ENCODE peak calls at places on chromosomes 5 and 9, in six cellular contexts. I is omental fat pad, N is testis, Q is suprapubic skin, T is heart left ventricle, B is foreskin fibroblast. H is an unnamed sample.

GRCh38 chr5:36689225-36689624 is 82.8 kb downstream of the SLC1A3 start:
- DNase-seq in T (no peak), N (no peak), Q (no peak), B (peak; percentile 68), I (no peak), H (no peak)

GRCh38 chr5:94791787-94792186 is 173.3 kb downstream of the SLF1 start:
- DNase-seq in I (no peak), B (no peak), T (no peak), N (no peak), Q (no peak), H (no peak)

GRCh38 chr9:83636813-83637212 is 13.9 kb downstream of the IDNK start:
- DNase-seq in B (no peak), Q (no peak), I (no peak), N (no peak), T (no peak), H (no peak)

GRCh38 chr9:119195521-119195920 is 173.7 kb downstream of the BRINP1 start:
- DNase-seq in T (no peak), Q (no peak), I (no peak), B (no peak), N (no peak), H (no peak)

GRCh38 chr9:38127271-38127839 is 58.3 kb upstream of the SHB start:
- DNase-seq in Q (no peak), T (no peak), N (no peak), B (no peak), I (no peak), H (no peak)

GRCh38 chr5:170219615-170220014 is 13.2 kb upstream of the C5orf58 start:
- DNase-seq in B (peak; percentile 80), I (no peak), T (no peak), Q (no peak), N (no peak), H (no peak)

GRCh38 chr5:107935641-107936040 is 264.9 kb upstream of the EFNA5 start:
- DNase-seq in N (no peak), Q (no peak), B (no peak), I (no peak), T (no peak), H (no peak)

GRCh38 chr5:19261879-19262278 is 726.1 kb downstream of the CDH18 start:
- DNase-seq in T (no peak), B (no peak), Q (no peak), I (no peak), N (no peak), H (no peak)

GRCh38 chr5:8184455-8185063 is 315.6 kb downstream of the MTRR start:
- DNase-seq in N (peak; percentile 81), B (peak; percentile 6), T (no peak), Q (no peak), I (no peak), H (peak; percentile 1)

GRCh38 chr9:9921771-9922170 is 691.0 kb downstream of the PTPRD start:
- DNase-seq in I (no peak), N (no peak), B (no peak), T (no peak), Q (no peak), H (no peak)

GRCh38 chr9:124660341-124660801 is 110.7 kb downstream of the NR6A1 start:
- DNase-seq in I (no peak), B (peak; percentile 48), N (no peak), Q (no peak), T (no peak), H (no peak)

GRCh38 chr5:135203593-135204036 is 169.6 kb upstream of the PITX1 start:
- DNase-seq in Q (no peak), N (no peak), T (no peak), B (peak; percentile 22), I (no peak), H (no peak)

GRCh38 chr5:96823900-96824351 is 16.2 kb upstream of the ERAP1 start:
- DNase-seq in Q (no peak), T (no peak), I (no peak), B (peak; percentile 72), N (no peak), H (peak; percentile 28)

GRCh38 chr5:81247441-81247972 is 14.4 kb downstream of the CKMT2 start:
- DNase-seq in T (no peak), I (no peak), B (peak; percentile 69), Q (no peak), N (no peak), H (no peak)

GRCh38 chr9:114798793-114799427 is 6.9 kb downstream of the TNFSF15 start:
- DNase-seq in I (no peak), T (no peak), N (no peak), B (no peak), Q (no peak), H (no peak)

GRCh38 chr5:91383956-91384300 is 811 bp upstream of the ARRDC3 start:
- DNase-seq in Q (no peak), I (no peak), B (peak; percentile 45), T (peak; percentile 37), N (peak; percentile 16), H (no peak)

GRCh38 chr5:131534995-131535394 is 100.0 kb downstream of the RAPGEF6 start:
- DNase-seq in T (no peak), N (no peak), I (no peak), Q (no peak), B (no peak), H (no peak)

GRCh38 chr5:179184521-179185050 is 124.4 kb downstream of the ZNF354C start:
- DNase-seq in B (no peak), I (no peak), N (no peak), Q (no peak), T (peak; percentile 12), H (no peak)

GRCh38 chr5:10559883-10560282 is 4.0 kb upstream of the ANKRD33B start:
- DNase-seq in N (no peak), T (no peak), B (no peak), I (no peak), Q (no peak), H (no peak)

GRCh38 chr9:133127340-133127981 is 6.4 kb upstream of the RALGDS start:
- DNase-seq in Q (peak; percentile 91), I (no peak), T (peak; percentile 88), B (no peak), N (no peak), H (no peak)

DNA sequence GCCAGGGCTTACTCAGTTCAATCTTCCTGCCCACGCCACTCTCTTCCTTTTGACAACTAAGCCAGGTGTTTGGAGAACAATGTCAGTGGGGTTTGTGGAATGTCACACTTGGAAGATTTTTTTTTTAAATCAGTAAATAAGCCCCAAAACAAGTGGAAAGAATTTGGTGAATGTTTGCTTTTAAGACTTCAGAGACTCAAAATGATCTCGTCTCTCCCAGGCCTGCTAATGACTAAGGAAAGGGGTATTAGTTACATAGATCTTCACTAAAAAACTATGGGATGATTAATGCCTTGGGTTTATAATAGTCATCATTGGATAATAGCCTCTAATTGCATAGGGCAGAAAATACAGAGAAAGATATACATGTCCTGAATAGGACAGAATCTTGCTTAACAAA is 166.4 kb downstream of the DMRT2 start:
- DNase-seq in T (no peak), Q (no peak), B (peak; percentile 69), I (no peak), N (no peak), H (no peak)
- TF ChIP-seq CTCF in T (no peak), Q (no peak), B (no peak), I (no peak), N (no peak), H (no peak)

GRCh38 chr5:82396396-82396795 is 118.2 kb upstream of the RPS23 start:
- DNase-seq in T (no peak), N (no peak), B (peak; percentile 12), Q (no peak), I (no peak), H (no peak)

GRCh38 chr5:82396871-82397514 is 118.8 kb upstream of the RPS23 start:
- DNase-seq in B (peak; percentile 99), Q (peak; percentile 84), I (no peak), N (peak; percentile 73), T (peak; percentile 90), H (peak; percentile 95)

GRCh38 chr5:82397741-82398320 is 119.7 kb upstream of the RPS23 start:
- DNase-seq in I (no peak), Q (no peak), T (no peak), N (no peak), B (no peak), H (no peak)

GRCh38 chr5:82390088-82390487 is 111.9 kb upstream of the RPS23 start:
- DNase-seq in B (no peak), I (no peak), Q (no peak), N (no peak), T (no peak), H (no peak)

DNA sequence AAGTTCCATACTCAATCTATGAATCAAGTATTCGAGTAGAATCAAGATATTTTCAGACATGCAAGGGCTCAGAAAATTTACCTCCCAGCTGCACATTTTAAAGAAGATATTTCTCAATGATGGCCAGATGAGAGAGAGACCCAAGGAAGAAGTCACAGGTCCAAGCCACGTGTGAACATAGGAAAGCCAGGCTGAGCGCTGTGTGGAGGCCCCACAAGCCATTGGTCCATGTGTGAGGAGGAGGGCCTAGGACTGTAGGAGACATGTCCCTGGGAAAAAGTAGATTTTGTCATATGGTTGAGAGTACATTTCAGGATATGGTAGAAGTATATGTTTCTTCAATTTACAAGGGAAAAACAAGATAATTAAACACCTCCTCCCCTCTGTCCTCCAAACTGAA is 115.8 kb upstream of the RPS23 start:
- DNase-seq in N (no peak), I (no peak), B (no peak), Q (no peak), T (no peak), H (no peak)
- TF ChIP-seq CTCF in N (no peak), I (no peak), B (no peak), Q (no peak), T (no peak), H (no peak)

GRCh38 chr5:15008476-15008875 is 136.9 kb upstream of the ANKH start:
- DNase-seq in I (peak; percentile 93), N (peak; percentile 26), B (peak; percentile 98), Q (peak; percentile 96), T (peak; percentile 95), H (peak; percentile 83)
- TF ChIP-seq CTCF in I (no peak), N (no peak), B (no peak), Q (no peak), T (no peak), H (no peak)

GRCh38 chr5:98736753-98737152 is 36.7 kb upstream of the RGMB start:
- DNase-seq in N (no peak), T (no peak), I (no peak), Q (no peak), B (no peak), H (no peak)

GRCh38 chr5:98735806-98736507 is 37.5 kb upstream of the RGMB start:
- DNase-seq in T (no peak), I (no peak), B (peak; percentile 64), N (no peak), Q (no peak), H (peak; percentile 24)

GRCh38 chr5:98734646-98735045 is 38.8 kb upstream of the RGMB start:
- DNase-seq in N (no peak), B (no peak), Q (no peak), T (no peak), I (no peak), H (no peak)
- TF ChIP-seq CTCF in N (no peak), B (no peak), Q (no peak), T (no peak), I (no peak), H (no peak)